ENCODE peak calls at places on chromosomes 11 and 22, in four cellular contexts. T is GM06990, B is fibroblast of the aortic adventitia, I is AG09319. Z is an unnamed sample.

GRCh38 chr11:119323532-119324033 is 6.7 kb upstream of the MCAM start:
- DNase-seq in I (no peak), B (peak; percentile 75), T (no peak), Z (peak; percentile 72)

GRCh38 chr11:70201876-70202861 is 927 bp upstream of the FADD start:
- DNase-seq in B (peak; percentile 47), I (no peak), T (no peak), Z (no peak)

GRCh38 chr11:33829430-33830141 is 55.3 kb upstream of the FBXO3 start:
- DNase-seq in T (no peak), B (peak; percentile 84), I (peak; percentile 49), Z (peak; percentile 85)

GRCh38 chr11:9601041-9601875 is 27.8 kb downstream of the WEE1 start:
- DNase-seq in I (no peak), T (peak; percentile 88), B (peak; percentile 34), Z (no peak)

GRCh38 chr22:49827853-49828598 is at the start of gene BRD1:
- DNase-seq in T (peak; percentile 76), I (no peak), B (peak; percentile 51), Z (peak; percentile 75)

GRCh38 chr11:122791836-122792235 is 46.5 kb upstream of the CRTAM start:
- DNase-seq in T (no peak), I (no peak), B (peak; percentile 67), Z (no peak)

GRCh38 chr11:69588270-69588669 is 52.7 kb upstream of the CCND1 start:
- DNase-seq in B (peak; percentile 68), T (no peak), I (no peak), Z (no peak)

GRCh38 chr22:19400881-19401280 is 30.7 kb downstream of the HIRA start:
- DNase-seq in B (no peak), T (no peak), I (no peak), Z (no peak)

GRCh38 chr22:32880906-32881596 is 79.5 kb downstream of the TIMP3 start:
- DNase-seq in T (peak; percentile 10), B (peak; percentile 87), I (no peak), Z (no peak)

GRCh38 chr11:64245797-64246623 is 733 bp downstream of the PPP1R14B start:
- DNase-seq in B (peak; percentile 84), I (peak; percentile 49), T (peak; percentile 60), Z (peak; percentile 81)

GRCh38 chr22:42939941-42940653 is 74.9 kb downstream of the PACSIN2 start:
- DNase-seq in T (no peak), I (no peak), B (peak; percentile 75), Z (no peak)

GRCh38 chr11:12901272-12901671 is 107.8 kb upstream of the RASSF10 start:
- DNase-seq in T (no peak), I (no peak), B (no peak), Z (no peak)

GRCh38 chr11:61922539-61922938 is 5.2 kb upstream of the RAB3IL1 start:
- DNase-seq in B (peak; percentile 94), I (peak; percentile 66), T (no peak), Z (no peak)

GRCh38 chr22:30000566-30000965 is 79.7 kb upstream of the HORMAD2 start:
- DNase-seq in T (no peak), B (peak; percentile 11), I (no peak), Z (no peak)

GRCh38 chr11:45724145-45724544 is 58.7 kb upstream of the CHST1 start:
- DNase-seq in B (no peak), I (no peak), T (no peak), Z (no peak)

GRCh38 chr22:18091916-18092526 is 14.2 kb downstream of the PEX26 start:
- DNase-seq in I (no peak), B (peak; percentile 89), T (peak; percentile 59), Z (no peak)

GRCh38 chr22:21760640-21761039 is 25.0 kb upstream of the YPEL1 start:
- DNase-seq in B (peak; percentile 29), T (no peak), I (peak; percentile 29), Z (no peak)

GRCh38 chr22:43129426-43130425 is 13.5 kb downstream of the MCAT start:
- DNase-seq in B (no peak), I (no peak), T (no peak), Z (no peak)

GRCh38 chr11:115525600-115526006 is 21.4 kb upstream of the CADM1 start:
- DNase-seq in B (no peak), I (no peak), T (no peak), Z (no peak)

GRCh38 chr11:129846508-129847335 is 31.1 kb downstream of the TMEM45B start:
- DNase-seq in I (peak; percentile 54), T (no peak), B (peak; percentile 92), Z (peak; percentile 87)

GRCh38 chr11:119081682-119082081 is 3.0 kb upstream of the HMBS start:
- DNase-seq in B (no peak), T (no peak), I (no peak), Z (no peak)

GRCh38 chr11:119787074-119787461 is 58.1 kb upstream of the NECTIN1 start:
- DNase-seq in B (no peak), I (no peak), T (no peak), Z (no peak)

GRCh38 chr11:29119691-29120328 is 897.0 kb downstream of the KCNA4 start:
- DNase-seq in B (peak; percentile 84), I (peak; percentile 29), T (no peak), Z (peak; percentile 8)

GRCh38 chr22:34111210-34111824 is 191.0 kb upstream of the LARGE1 start:
- DNase-seq in B (peak; percentile 6), T (no peak), I (no peak), Z (peak; percentile 56)

GRCh38 chr11:72409458-72409857 is 24.9 kb downstream of the CLPB start:
- DNase-seq in B (no peak), T (no peak), I (no peak), Z (no peak)

GRCh38 chr11:69818243-69819108 is 740 bp downstream of the FGF3 start:
- DNase-seq in T (no peak), B (no peak), I (no peak), Z (no peak)

GRCh38 chr22:47308886-47309285 is 546.4 kb downstream of the TBC1D22A start:
- DNase-seq in I (no peak), T (no peak), B (no peak), Z (no peak)

GRCh38 chr11:125036933-125037332 is 26.2 kb upstream of the SLC37A2 start:
- DNase-seq in B (peak; percentile 73), T (peak; percentile 0), I (peak; percentile 29), Z (no peak)

GRCh38 chr22:22992474-22992873 is 77.8 kb upstream of the GNAZ start:
- DNase-seq in T (no peak), I (no peak), B (no peak), Z (no peak)

GRCh38 chr11:120945042-120945441 is 78.9 kb upstream of the TBCEL start:
- DNase-seq in T (no peak), B (no peak), I (no peak), Z (no peak)

GRCh38 chr11:107301886-107302285 is 155.7 kb downstream of the CWF19L2 start:
- DNase-seq in I (no peak), T (no peak), B (no peak), Z (peak; percentile 65)

GRCh38 chr11:65653229-65654225 is 9.2 kb downstream of the RELA start:
- DNase-seq in I (no peak), B (peak; percentile 49), T (peak; percentile 5), Z (no peak)